ENCODE peak calls at places on chromosomes 4 and X, in six cellular contexts. One of them, this sample, is unnamed.

GRCh38 chr4:139556735-139557505 is 901 bp upstream of the SETD7 start:
- DNase-seq in GM06990: peak; percentile 47
- DNase-seq in OCI-LY7: peak; percentile 91
- DNase-seq in CD8-positive, alpha-beta memory T cell: peak; percentile 79
- DNase-seq in SJSA1: peak; percentile 46
- DNase-seq in heart right ventricle: peak; percentile 51
- DNase-seq in this sample: no peak

GRCh38 chr4:186651624-186652023 is 72.0 kb downstream of the FAT1 start:
- DNase-seq in GM06990: no peak
- DNase-seq in OCI-LY7: no peak
- DNase-seq in CD8-positive, alpha-beta memory T cell: no peak
- DNase-seq in SJSA1: peak; percentile 87
- DNase-seq in heart right ventricle: peak; percentile 54
- DNase-seq in this sample: no peak

GRCh38 chr4:139450586-139450985 is 3.3 kb upstream of the RAB33B start:
- DNase-seq in GM06990: no peak
- DNase-seq in OCI-LY7: no peak
- DNase-seq in CD8-positive, alpha-beta memory T cell: no peak
- DNase-seq in SJSA1: no peak
- DNase-seq in heart right ventricle: no peak
- DNase-seq in this sample: no peak

GRCh38 chr4:20084488-20084887 is 167.2 kb upstream of the SLIT2 start:
- DNase-seq in GM06990: no peak
- DNase-seq in OCI-LY7: no peak
- DNase-seq in CD8-positive, alpha-beta memory T cell: no peak
- DNase-seq in SJSA1: no peak
- DNase-seq in heart right ventricle: no peak
- DNase-seq in this sample: no peak

GRCh38 chr4:94523033-94523590 is 71.4 kb downstream of the PDLIM5 start:
- DNase-seq in GM06990: no peak
- DNase-seq in OCI-LY7: no peak
- DNase-seq in CD8-positive, alpha-beta memory T cell: no peak
- DNase-seq in SJSA1: no peak
- DNase-seq in heart right ventricle: no peak
- DNase-seq in this sample: no peak

GRCh38 chr4:34422472-34422871 is 1821.8 kb downstream of the ARAP2 start:
- DNase-seq in GM06990: no peak
- DNase-seq in OCI-LY7: no peak
- DNase-seq in CD8-positive, alpha-beta memory T cell: no peak
- DNase-seq in SJSA1: no peak
- DNase-seq in heart right ventricle: no peak
- DNase-seq in this sample: no peak

GRCh38 chrX:37405954-37406353 is 56.8 kb downstream of the PRRG1 start:
- DNase-seq in GM06990: no peak
- DNase-seq in OCI-LY7: no peak
- DNase-seq in CD8-positive, alpha-beta memory T cell: no peak
- DNase-seq in SJSA1: no peak
- DNase-seq in heart right ventricle: no peak
- DNase-seq in this sample: no peak

GRCh38 chr4:105145913-105146285 is 777 bp upstream of the TET2 start:
- DNase-seq in GM06990: peak; percentile 78
- DNase-seq in OCI-LY7: no peak
- DNase-seq in CD8-positive, alpha-beta memory T cell: peak; percentile 59
- DNase-seq in SJSA1: no peak
- DNase-seq in heart right ventricle: peak; percentile 27
- DNase-seq in this sample: no peak

GRCh38 chrX:45748443-45748842 is 547.8 kb upstream of the DIPK2B start:
- DNase-seq in GM06990: no peak
- DNase-seq in OCI-LY7: no peak
- DNase-seq in CD8-positive, alpha-beta memory T cell: no peak
- DNase-seq in SJSA1: no peak
- DNase-seq in heart right ventricle: no peak
- DNase-seq in this sample: peak; percentile 25

GRCh38 chr4:173782660-173783059 is 252.6 kb upstream of the HAND2 start:
- DNase-seq in GM06990: no peak
- DNase-seq in OCI-LY7: no peak
- DNase-seq in CD8-positive, alpha-beta memory T cell: no peak
- DNase-seq in SJSA1: no peak
- DNase-seq in heart right ventricle: no peak
- DNase-seq in this sample: no peak

GRCh38 chr4:151738706-151739105 is 22.1 kb downstream of the GATB start:
- DNase-seq in GM06990: no peak
- DNase-seq in OCI-LY7: no peak
- DNase-seq in CD8-positive, alpha-beta memory T cell: no peak
- DNase-seq in SJSA1: no peak
- DNase-seq in heart right ventricle: no peak
- DNase-seq in this sample: no peak

GRCh38 chr4:140012688-140013087 is 141.3 kb downstream of the MAML3 start:
- DNase-seq in GM06990: no peak
- DNase-seq in OCI-LY7: peak; percentile 37
- DNase-seq in CD8-positive, alpha-beta memory T cell: peak; percentile 49
- DNase-seq in SJSA1: peak; percentile 64
- DNase-seq in heart right ventricle: peak; percentile 19
- DNase-seq in this sample: no peak

GRCh38 chr4:41218703-41219102 is 4.4 kb upstream of the APBB2 start:
- DNase-seq in GM06990: no peak
- DNase-seq in OCI-LY7: no peak
- DNase-seq in CD8-positive, alpha-beta memory T cell: no peak
- DNase-seq in SJSA1: no peak
- DNase-seq in heart right ventricle: no peak
- DNase-seq in this sample: no peak

GRCh38 chrX:15882704-15883539 is 28.3 kb upstream of the AP1S2 start:
- DNase-seq in GM06990: peak; percentile 24
- DNase-seq in OCI-LY7: peak; percentile 26
- DNase-seq in CD8-positive, alpha-beta memory T cell: no peak
- DNase-seq in SJSA1: no peak
- DNase-seq in heart right ventricle: no peak
- DNase-seq in this sample: no peak

GRCh38 chr4:123497328-123497727 is 100.7 kb downstream of the SPRY1 start:
- DNase-seq in GM06990: no peak
- DNase-seq in OCI-LY7: no peak
- DNase-seq in CD8-positive, alpha-beta memory T cell: no peak
- DNase-seq in SJSA1: no peak
- DNase-seq in heart right ventricle: no peak
- DNase-seq in this sample: no peak

GRCh38 chrX:2498781-2499302 is 1.9 kb downstream of the DHRSX start:
- DNase-seq in GM06990: no peak
- DNase-seq in OCI-LY7: peak; percentile 48
- DNase-seq in CD8-positive, alpha-beta memory T cell: no peak
- DNase-seq in SJSA1: no peak
- DNase-seq in heart right ventricle: peak; percentile 43
- DNase-seq in this sample: no peak

GRCh38 chrX:130120746-130121504 is 10.6 kb upstream of the ELF4 start:
- DNase-seq in GM06990: peak; percentile 78
- DNase-seq in OCI-LY7: peak; percentile 56
- DNase-seq in CD8-positive, alpha-beta memory T cell: peak; percentile 77
- DNase-seq in SJSA1: peak; percentile 76
- DNase-seq in heart right ventricle: peak; percentile 76
- DNase-seq in this sample: no peak

GRCh38 chrX:48966796-48967579 is 4.7 kb downstream of the KCND1 start:
- DNase-seq in GM06990: no peak
- DNase-seq in OCI-LY7: no peak
- DNase-seq in CD8-positive, alpha-beta memory T cell: no peak
- DNase-seq in SJSA1: no peak
- DNase-seq in heart right ventricle: no peak
- DNase-seq in this sample: no peak

GRCh38 chrX:40174594-40175415 is 77.0 kb upstream of the BCOR start:
- DNase-seq in GM06990: no peak
- DNase-seq in OCI-LY7: peak; percentile 75
- DNase-seq in CD8-positive, alpha-beta memory T cell: peak; percentile 59
- DNase-seq in SJSA1: peak; percentile 55
- DNase-seq in heart right ventricle: peak; percentile 68
- DNase-seq in this sample: no peak

GRCh38 chrX:44585866-44586265 is 43.2 kb upstream of the FUNDC1 start:
- DNase-seq in GM06990: no peak
- DNase-seq in OCI-LY7: no peak
- DNase-seq in CD8-positive, alpha-beta memory T cell: no peak
- DNase-seq in SJSA1: no peak
- DNase-seq in heart right ventricle: no peak
- DNase-seq in this sample: no peak

GRCh38 chr4:7654550-7655266 is 220.0 kb upstream of the PSAPL1 start:
- DNase-seq in GM06990: no peak
- DNase-seq in OCI-LY7: no peak
- DNase-seq in CD8-positive, alpha-beta memory T cell: no peak
- DNase-seq in SJSA1: no peak
- DNase-seq in heart right ventricle: no peak
- DNase-seq in this sample: no peak

GRCh38 chrX:39688576-39689373 is 409.0 kb downstream of the BCOR start:
- DNase-seq in GM06990: no peak
- DNase-seq in OCI-LY7: no peak
- DNase-seq in CD8-positive, alpha-beta memory T cell: no peak
- DNase-seq in SJSA1: peak; percentile 51
- DNase-seq in heart right ventricle: peak; percentile 76
- DNase-seq in this sample: no peak

GRCh38 chr4:33297091-33297490 is 2576.9 kb downstream of the PCDH7 start:
- DNase-seq in GM06990: no peak
- DNase-seq in OCI-LY7: no peak
- DNase-seq in CD8-positive, alpha-beta memory T cell: no peak
- DNase-seq in SJSA1: no peak
- DNase-seq in heart right ventricle: no peak
- DNase-seq in this sample: no peak

DNA sequence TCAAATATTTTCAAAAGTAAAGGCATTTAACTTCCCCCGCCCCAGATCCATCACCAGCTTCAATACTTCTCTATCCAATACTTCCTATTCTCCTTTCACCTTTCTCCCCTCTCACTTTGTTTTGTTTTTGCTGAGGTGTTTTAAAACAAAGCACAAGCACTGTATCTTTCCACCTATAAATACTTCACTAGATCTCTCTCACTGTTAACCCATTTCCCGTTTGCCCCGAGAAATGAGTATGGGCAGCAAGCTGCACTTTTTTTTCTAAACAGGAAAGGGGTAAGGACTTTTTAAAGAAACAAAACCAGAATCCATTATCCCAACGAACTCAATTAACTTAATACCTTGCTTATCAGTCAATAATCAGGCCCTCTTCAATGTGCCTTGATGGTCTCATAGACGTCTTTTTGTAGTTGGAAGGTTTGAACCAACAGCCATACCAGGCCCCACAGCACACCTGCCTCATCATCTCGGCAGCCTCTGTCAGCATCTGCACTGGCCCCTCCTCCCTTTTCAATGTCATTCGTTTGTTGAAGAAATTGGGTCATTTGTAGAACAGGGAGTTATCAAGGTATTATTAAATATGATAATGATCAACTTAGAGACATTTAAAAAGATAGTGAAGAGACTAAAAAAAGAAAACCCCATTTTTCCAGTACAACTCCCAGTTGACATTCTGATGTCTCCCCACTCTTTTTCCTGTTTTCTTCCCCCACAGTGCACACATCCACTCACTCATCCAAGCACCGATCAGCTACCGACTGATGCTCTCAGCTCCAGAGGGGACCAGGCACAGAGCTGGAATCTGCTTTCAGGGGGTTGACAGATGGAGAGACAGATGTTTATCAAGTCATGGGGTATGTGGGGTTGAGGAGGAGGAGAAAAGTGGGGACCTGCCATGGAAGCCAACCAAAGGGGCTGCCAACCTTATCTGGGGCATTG is 25.8 kb downstream of the CRMP1 start:
- DNase-seq in GM06990: no peak
- DNase-seq in OCI-LY7: no peak
- DNase-seq in CD8-positive, alpha-beta memory T cell: no peak
- DNase-seq in SJSA1: no peak
- DNase-seq in heart right ventricle: no peak
- DNase-seq in this sample: no peak
- H3K36me3 ChIP-seq in GM06990: no peaks in the 10 kb centered on the region
- H3K36me3 ChIP-seq in OCI-LY7: no peaks in the 10 kb centered on the region
- H3K36me3 ChIP-seq in CD8-positive, alpha-beta memory T cell: no peaks in the 10 kb centered on the region
- H3K36me3 ChIP-seq in SJSA1: no peaks in the 10 kb centered on the region
- H3K36me3 ChIP-seq in heart right ventricle: no peaks in the 10 kb centered on the region
- H3K36me3 ChIP-seq in this sample: no peaks in the 10 kb centered on the region

DNA sequence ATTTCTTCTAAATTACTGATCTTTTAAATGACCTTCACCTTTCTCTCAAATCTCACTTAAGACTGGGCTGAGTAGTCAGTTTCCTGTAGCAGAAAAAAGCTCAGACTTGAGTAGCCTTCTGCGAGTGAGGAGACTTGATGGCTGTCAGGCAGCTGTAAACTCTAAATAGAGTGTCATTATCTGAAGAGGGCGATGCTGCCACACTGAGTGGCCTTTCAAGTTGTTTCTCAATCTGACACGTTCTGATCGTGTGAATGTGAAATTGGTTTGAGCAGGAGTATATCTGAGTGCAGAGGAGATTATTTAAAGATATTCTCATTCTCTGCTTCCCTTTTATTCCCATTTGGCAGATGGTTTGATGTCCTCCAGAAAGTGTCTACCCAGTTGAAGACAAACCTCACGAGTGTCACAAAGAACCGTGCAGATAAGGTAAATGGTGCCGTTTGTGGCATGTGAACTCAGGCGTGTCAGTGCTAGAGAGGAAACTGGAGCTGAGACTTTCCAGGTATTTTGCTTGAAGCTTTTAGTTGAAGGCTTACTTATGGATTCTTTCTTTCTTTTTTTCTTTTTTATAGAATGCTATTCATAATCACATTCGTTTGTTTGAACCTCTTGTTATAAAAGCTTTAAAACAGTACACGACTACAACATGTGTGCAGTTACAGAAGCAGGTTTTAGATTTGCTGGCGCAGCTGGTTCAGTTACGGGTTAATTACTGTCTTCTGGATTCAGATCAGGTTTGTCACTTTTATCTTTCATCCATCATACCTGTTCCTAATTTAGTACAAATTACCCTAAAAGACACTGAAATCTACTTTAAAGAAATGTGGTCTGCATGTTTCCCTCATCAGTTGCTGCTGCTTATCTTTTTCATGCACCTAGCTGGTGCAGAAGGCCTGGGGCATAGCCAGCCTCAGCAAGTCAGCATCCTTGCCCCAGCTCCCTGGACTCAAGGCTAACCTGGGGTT is 74.3 kb upstream of the MSANTD1 start:
- DNase-seq in GM06990: no peak
- DNase-seq in OCI-LY7: no peak
- DNase-seq in CD8-positive, alpha-beta memory T cell: no peak
- DNase-seq in SJSA1: no peak
- DNase-seq in heart right ventricle: no peak
- DNase-seq in this sample: no peak
- H3K36me3 ChIP-seq in GM06990: peaks cover 32% of the 10 kb centered on the region
- H3K36me3 ChIP-seq in OCI-LY7: peaks cover 92% of the 10 kb centered on the region
- H3K36me3 ChIP-seq in CD8-positive, alpha-beta memory T cell: peaks cover 32% of the 10 kb centered on the region
- H3K36me3 ChIP-seq in SJSA1: no peaks in the 10 kb centered on the region
- H3K36me3 ChIP-seq in heart right ventricle: no peaks in the 10 kb centered on the region
- H3K36me3 ChIP-seq in this sample: peaks cover 17% of the 10 kb centered on the region

GRCh38 chr4:158865520-158866177 is 96.8 kb downstream of the FNIP2 start:
- DNase-seq in GM06990: peak; percentile 26
- DNase-seq in OCI-LY7: no peak
- DNase-seq in CD8-positive, alpha-beta memory T cell: no peak
- DNase-seq in SJSA1: no peak
- DNase-seq in heart right ventricle: no peak
- DNase-seq in this sample: no peak
- H3K36me3 ChIP-seq in GM06990: no peaks in the 10 kb centered on the region
- H3K36me3 ChIP-seq in OCI-LY7: no peaks in the 10 kb centered on the region
- H3K36me3 ChIP-seq in CD8-positive, alpha-beta memory T cell: peaks cover 9% of the 10 kb centered on the region
- H3K36me3 ChIP-seq in SJSA1: peaks cover 38% of the 10 kb centered on the region
- H3K36me3 ChIP-seq in heart right ventricle: peaks cover 14% of the 10 kb centered on the region
- H3K36me3 ChIP-seq in this sample: no peaks in the 10 kb centered on the region

DNA sequence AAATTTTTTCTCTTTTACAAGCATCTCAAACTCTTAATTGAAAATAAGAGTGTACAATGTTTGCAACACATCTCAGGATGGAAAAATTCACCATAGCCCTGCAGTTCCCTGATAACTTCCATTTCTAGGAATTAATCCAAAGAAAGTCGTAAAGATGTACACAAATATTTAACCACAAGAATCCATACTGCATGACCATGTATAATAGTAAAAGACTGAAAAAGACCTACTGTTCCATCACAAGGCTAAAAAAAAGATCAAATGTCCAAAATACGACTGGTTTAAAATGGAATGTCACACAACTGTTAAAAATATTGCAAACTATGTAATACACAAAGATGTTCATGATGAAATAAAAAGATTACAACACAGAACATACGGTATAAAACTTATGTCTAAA is 32.1 kb downstream of the HUWE1 start:
- DNase-seq in GM06990: no peak
- DNase-seq in OCI-LY7: no peak
- DNase-seq in CD8-positive, alpha-beta memory T cell: no peak
- DNase-seq in SJSA1: no peak
- DNase-seq in heart right ventricle: no peak
- DNase-seq in this sample: no peak
- H3K36me3 ChIP-seq in GM06990: no peaks in the 10 kb centered on the region
- H3K36me3 ChIP-seq in OCI-LY7: peaks cover 88% of the 10 kb centered on the region
- H3K36me3 ChIP-seq in CD8-positive, alpha-beta memory T cell: peaks cover 9% of the 10 kb centered on the region
- H3K36me3 ChIP-seq in SJSA1: peaks cover 42% of the 10 kb centered on the region
- H3K36me3 ChIP-seq in heart right ventricle: no peaks in the 10 kb centered on the region
- H3K36me3 ChIP-seq in this sample: peaks cover 7% of the 10 kb centered on the region